ENCODE peak calls at places on chromosomes 13 and 19, in eight cellular contexts. One of them, this sample, is unnamed.

GRCh38 chr13:29782798-29783197 is 67.6 kb downstream of the UBL3 start:
- DNase-seq in T-helper 22 cell: no peak
- DNase-seq in stimulated activated CD8-positive, alpha-beta memory T cell treated with anti-CD3 and anti-CD28 coated beads, Interleukin-7, amount 100 ng/mL, for 1 hour: no peak
- DNase-seq in activated CD4-positive, alpha-beta T cell treated with anti-CD3 and anti-CD28 coated beads, Interleukin-2, amount 10 ng/mL, durations not matched to agents 7 days and 5 days: no peak
- DNase-seq in caudate nucleus: no peak
- DNase-seq in sciatic nerve: no peak
- DNase-seq in activated naive CD4-positive, alpha-beta T cell treated with Interleukin-2 at 50 U/mL for 16 hours: no peak
- DNase-seq in left ventricle myocardium inferior: no peak
- DNase-seq in this sample: no peak

GRCh38 chr13:90498816-90499215 is 848.7 kb upstream of the MIR17HG start:
- DNase-seq in T-helper 22 cell: no peak
- DNase-seq in stimulated activated CD8-positive, alpha-beta memory T cell treated with anti-CD3 and anti-CD28 coated beads, Interleukin-7, amount 100 ng/mL, for 1 hour: no peak
- DNase-seq in activated CD4-positive, alpha-beta T cell treated with anti-CD3 and anti-CD28 coated beads, Interleukin-2, amount 10 ng/mL, durations not matched to agents 7 days and 5 days: no peak
- DNase-seq in caudate nucleus: no peak
- DNase-seq in sciatic nerve: no peak
- DNase-seq in activated naive CD4-positive, alpha-beta T cell treated with Interleukin-2 at 50 U/mL for 16 hours: no peak
- DNase-seq in left ventricle myocardium inferior: no peak
- DNase-seq in this sample: no peak

GRCh38 chr13:110548891-110549794 is 12.4 kb downstream of the RAB20 start:
- DNase-seq in T-helper 22 cell: no peak
- DNase-seq in stimulated activated CD8-positive, alpha-beta memory T cell treated with anti-CD3 and anti-CD28 coated beads, Interleukin-7, amount 100 ng/mL, for 1 hour: no peak
- DNase-seq in activated CD4-positive, alpha-beta T cell treated with anti-CD3 and anti-CD28 coated beads, Interleukin-2, amount 10 ng/mL, durations not matched to agents 7 days and 5 days: no peak
- DNase-seq in caudate nucleus: no peak
- DNase-seq in sciatic nerve: no peak
- DNase-seq in activated naive CD4-positive, alpha-beta T cell treated with Interleukin-2 at 50 U/mL for 16 hours: no peak
- DNase-seq in left ventricle myocardium inferior: no peak
- DNase-seq in this sample: no peak

GRCh38 chr19:41409288-41409687 is 11.7 kb downstream of the BCKDHA start:
- DNase-seq in T-helper 22 cell: no peak
- DNase-seq in stimulated activated CD8-positive, alpha-beta memory T cell treated with anti-CD3 and anti-CD28 coated beads, Interleukin-7, amount 100 ng/mL, for 1 hour: no peak
- DNase-seq in activated CD4-positive, alpha-beta T cell treated with anti-CD3 and anti-CD28 coated beads, Interleukin-2, amount 10 ng/mL, durations not matched to agents 7 days and 5 days: no peak
- DNase-seq in caudate nucleus: no peak
- DNase-seq in sciatic nerve: no peak
- DNase-seq in activated naive CD4-positive, alpha-beta T cell treated with Interleukin-2 at 50 U/mL for 16 hours: no peak
- DNase-seq in left ventricle myocardium inferior: no peak
- DNase-seq in this sample: no peak

GRCh38 chr19:18225702-18226468 is at the start of gene PDE4C:
- DNase-seq in T-helper 22 cell: no peak
- DNase-seq in stimulated activated CD8-positive, alpha-beta memory T cell treated with anti-CD3 and anti-CD28 coated beads, Interleukin-7, amount 100 ng/mL, for 1 hour: no peak
- DNase-seq in activated CD4-positive, alpha-beta T cell treated with anti-CD3 and anti-CD28 coated beads, Interleukin-2, amount 10 ng/mL, durations not matched to agents 7 days and 5 days: no peak
- DNase-seq in caudate nucleus: no peak
- DNase-seq in sciatic nerve: no peak
- DNase-seq in activated naive CD4-positive, alpha-beta T cell treated with Interleukin-2 at 50 U/mL for 16 hours: no peak
- DNase-seq in left ventricle myocardium inferior: peak
- DNase-seq in this sample: no peak

GRCh38 chr13:39036212-39036611 is 1.7 kb downstream of the PROSER1 start:
- DNase-seq in T-helper 22 cell: no peak
- DNase-seq in stimulated activated CD8-positive, alpha-beta memory T cell treated with anti-CD3 and anti-CD28 coated beads, Interleukin-7, amount 100 ng/mL, for 1 hour: no peak
- DNase-seq in activated CD4-positive, alpha-beta T cell treated with anti-CD3 and anti-CD28 coated beads, Interleukin-2, amount 10 ng/mL, durations not matched to agents 7 days and 5 days: peak
- DNase-seq in caudate nucleus: no peak
- DNase-seq in sciatic nerve: no peak
- DNase-seq in activated naive CD4-positive, alpha-beta T cell treated with Interleukin-2 at 50 U/mL for 16 hours: peak
- DNase-seq in left ventricle myocardium inferior: no peak
- DNase-seq in this sample: no peak

GRCh38 chr13:109211616-109212015 is 574.8 kb downstream of the IRS2 start:
- DNase-seq in T-helper 22 cell: no peak
- DNase-seq in stimulated activated CD8-positive, alpha-beta memory T cell treated with anti-CD3 and anti-CD28 coated beads, Interleukin-7, amount 100 ng/mL, for 1 hour: no peak
- DNase-seq in activated CD4-positive, alpha-beta T cell treated with anti-CD3 and anti-CD28 coated beads, Interleukin-2, amount 10 ng/mL, durations not matched to agents 7 days and 5 days: no peak
- DNase-seq in caudate nucleus: no peak
- DNase-seq in sciatic nerve: no peak
- DNase-seq in activated naive CD4-positive, alpha-beta T cell treated with Interleukin-2 at 50 U/mL for 16 hours: no peak
- DNase-seq in left ventricle myocardium inferior: no peak
- DNase-seq in this sample: no peak

GRCh38 chr13:98751397-98752110 is 918 bp downstream of the SLC15A1 start:
- DNase-seq in T-helper 22 cell: no peak
- DNase-seq in stimulated activated CD8-positive, alpha-beta memory T cell treated with anti-CD3 and anti-CD28 coated beads, Interleukin-7, amount 100 ng/mL, for 1 hour: no peak
- DNase-seq in activated CD4-positive, alpha-beta T cell treated with anti-CD3 and anti-CD28 coated beads, Interleukin-2, amount 10 ng/mL, durations not matched to agents 7 days and 5 days: no peak
- DNase-seq in caudate nucleus: no peak
- DNase-seq in sciatic nerve: no peak
- DNase-seq in activated naive CD4-positive, alpha-beta T cell treated with Interleukin-2 at 50 U/mL for 16 hours: no peak
- DNase-seq in left ventricle myocardium inferior: no peak
- DNase-seq in this sample: no peak

GRCh38 chr13:31096624-31097302 is 64.9 kb downstream of the HSPH1 start:
- DNase-seq in T-helper 22 cell: no peak
- DNase-seq in stimulated activated CD8-positive, alpha-beta memory T cell treated with anti-CD3 and anti-CD28 coated beads, Interleukin-7, amount 100 ng/mL, for 1 hour: no peak
- DNase-seq in activated CD4-positive, alpha-beta T cell treated with anti-CD3 and anti-CD28 coated beads, Interleukin-2, amount 10 ng/mL, durations not matched to agents 7 days and 5 days: no peak
- DNase-seq in caudate nucleus: no peak
- DNase-seq in sciatic nerve: no peak
- DNase-seq in activated naive CD4-positive, alpha-beta T cell treated with Interleukin-2 at 50 U/mL for 16 hours: no peak
- DNase-seq in left ventricle myocardium inferior: no peak
- DNase-seq in this sample: no peak

GRCh38 chr13:107882708-107883560 is 332.4 kb downstream of the LIG4 start:
- DNase-seq in T-helper 22 cell: no peak
- DNase-seq in stimulated activated CD8-positive, alpha-beta memory T cell treated with anti-CD3 and anti-CD28 coated beads, Interleukin-7, amount 100 ng/mL, for 1 hour: no peak
- DNase-seq in activated CD4-positive, alpha-beta T cell treated with anti-CD3 and anti-CD28 coated beads, Interleukin-2, amount 10 ng/mL, durations not matched to agents 7 days and 5 days: no peak
- DNase-seq in caudate nucleus: no peak
- DNase-seq in sciatic nerve: no peak
- DNase-seq in activated naive CD4-positive, alpha-beta T cell treated with Interleukin-2 at 50 U/mL for 16 hours: no peak
- DNase-seq in left ventricle myocardium inferior: no peak
- DNase-seq in this sample: no peak

GRCh38 chr19:30799854-30800755 is 427.9 kb downstream of the ZNF536 start:
- DNase-seq in T-helper 22 cell: no peak
- DNase-seq in stimulated activated CD8-positive, alpha-beta memory T cell treated with anti-CD3 and anti-CD28 coated beads, Interleukin-7, amount 100 ng/mL, for 1 hour: no peak
- DNase-seq in activated CD4-positive, alpha-beta T cell treated with anti-CD3 and anti-CD28 coated beads, Interleukin-2, amount 10 ng/mL, durations not matched to agents 7 days and 5 days: peak
- DNase-seq in caudate nucleus: peak
- DNase-seq in sciatic nerve: no peak
- DNase-seq in activated naive CD4-positive, alpha-beta T cell treated with Interleukin-2 at 50 U/mL for 16 hours: peak
- DNase-seq in left ventricle myocardium inferior: peak
- DNase-seq in this sample: no peak

GRCh38 chr19:6412111-6412999 is 12.3 kb downstream of the KHSRP start:
- DNase-seq in T-helper 22 cell: no peak
- DNase-seq in stimulated activated CD8-positive, alpha-beta memory T cell treated with anti-CD3 and anti-CD28 coated beads, Interleukin-7, amount 100 ng/mL, for 1 hour: peak
- DNase-seq in activated CD4-positive, alpha-beta T cell treated with anti-CD3 and anti-CD28 coated beads, Interleukin-2, amount 10 ng/mL, durations not matched to agents 7 days and 5 days: peak
- DNase-seq in caudate nucleus: no peak
- DNase-seq in sciatic nerve: no peak
- DNase-seq in activated naive CD4-positive, alpha-beta T cell treated with Interleukin-2 at 50 U/mL for 16 hours: peak
- DNase-seq in left ventricle myocardium inferior: no peak
- DNase-seq in this sample: no peak

GRCh38 chr13:43303040-43303729 is 279.8 kb downstream of the DNAJC15 start:
- DNase-seq in T-helper 22 cell: no peak
- DNase-seq in stimulated activated CD8-positive, alpha-beta memory T cell treated with anti-CD3 and anti-CD28 coated beads, Interleukin-7, amount 100 ng/mL, for 1 hour: no peak
- DNase-seq in activated CD4-positive, alpha-beta T cell treated with anti-CD3 and anti-CD28 coated beads, Interleukin-2, amount 10 ng/mL, durations not matched to agents 7 days and 5 days: peak
- DNase-seq in caudate nucleus: peak
- DNase-seq in sciatic nerve: peak
- DNase-seq in activated naive CD4-positive, alpha-beta T cell treated with Interleukin-2 at 50 U/mL for 16 hours: no peak
- DNase-seq in left ventricle myocardium inferior: peak
- DNase-seq in this sample: no peak

GRCh38 chr19:3343619-3344502 is 22.5 kb upstream of the NFIC start:
- DNase-seq in T-helper 22 cell: no peak
- DNase-seq in stimulated activated CD8-positive, alpha-beta memory T cell treated with anti-CD3 and anti-CD28 coated beads, Interleukin-7, amount 100 ng/mL, for 1 hour: no peak
- DNase-seq in activated CD4-positive, alpha-beta T cell treated with anti-CD3 and anti-CD28 coated beads, Interleukin-2, amount 10 ng/mL, durations not matched to agents 7 days and 5 days: peak
- DNase-seq in caudate nucleus: peak
- DNase-seq in sciatic nerve: peak
- DNase-seq in activated naive CD4-positive, alpha-beta T cell treated with Interleukin-2 at 50 U/mL for 16 hours: peak
- DNase-seq in left ventricle myocardium inferior: peak
- DNase-seq in this sample: no peak

GRCh38 chr19:31326329-31327028 is 22.8 kb downstream of the TSHZ3 start:
- DNase-seq in T-helper 22 cell: no peak
- DNase-seq in stimulated activated CD8-positive, alpha-beta memory T cell treated with anti-CD3 and anti-CD28 coated beads, Interleukin-7, amount 100 ng/mL, for 1 hour: no peak
- DNase-seq in activated CD4-positive, alpha-beta T cell treated with anti-CD3 and anti-CD28 coated beads, Interleukin-2, amount 10 ng/mL, durations not matched to agents 7 days and 5 days: no peak
- DNase-seq in caudate nucleus: no peak
- DNase-seq in sciatic nerve: no peak
- DNase-seq in activated naive CD4-positive, alpha-beta T cell treated with Interleukin-2 at 50 U/mL for 16 hours: no peak
- DNase-seq in left ventricle myocardium inferior: no peak
- DNase-seq in this sample: no peak

GRCh38 chr13:71871180-71871754 is 4.3 kb upstream of the DACH1 start:
- DNase-seq in T-helper 22 cell: no peak
- DNase-seq in stimulated activated CD8-positive, alpha-beta memory T cell treated with anti-CD3 and anti-CD28 coated beads, Interleukin-7, amount 100 ng/mL, for 1 hour: no peak
- DNase-seq in activated CD4-positive, alpha-beta T cell treated with anti-CD3 and anti-CD28 coated beads, Interleukin-2, amount 10 ng/mL, durations not matched to agents 7 days and 5 days: no peak
- DNase-seq in caudate nucleus: no peak
- DNase-seq in sciatic nerve: no peak
- DNase-seq in activated naive CD4-positive, alpha-beta T cell treated with Interleukin-2 at 50 U/mL for 16 hours: no peak
- DNase-seq in left ventricle myocardium inferior: no peak
- DNase-seq in this sample: no peak

GRCh38 chr19:15248106-15248505 is 15.9 kb upstream of the EPHX3 start:
- DNase-seq in T-helper 22 cell: no peak
- DNase-seq in stimulated activated CD8-positive, alpha-beta memory T cell treated with anti-CD3 and anti-CD28 coated beads, Interleukin-7, amount 100 ng/mL, for 1 hour: no peak
- DNase-seq in activated CD4-positive, alpha-beta T cell treated with anti-CD3 and anti-CD28 coated beads, Interleukin-2, amount 10 ng/mL, durations not matched to agents 7 days and 5 days: no peak
- DNase-seq in caudate nucleus: no peak
- DNase-seq in sciatic nerve: peak
- DNase-seq in activated naive CD4-positive, alpha-beta T cell treated with Interleukin-2 at 50 U/mL for 16 hours: no peak
- DNase-seq in left ventricle myocardium inferior: no peak
- DNase-seq in this sample: no peak

GRCh38 chr19:58538257-58539168 is 5.4 kb upstream of the TRIM28 start:
- DNase-seq in T-helper 22 cell: no peak
- DNase-seq in stimulated activated CD8-positive, alpha-beta memory T cell treated with anti-CD3 and anti-CD28 coated beads, Interleukin-7, amount 100 ng/mL, for 1 hour: no peak
- DNase-seq in activated CD4-positive, alpha-beta T cell treated with anti-CD3 and anti-CD28 coated beads, Interleukin-2, amount 10 ng/mL, durations not matched to agents 7 days and 5 days: peak
- DNase-seq in caudate nucleus: no peak
- DNase-seq in sciatic nerve: no peak
- DNase-seq in activated naive CD4-positive, alpha-beta T cell treated with Interleukin-2 at 50 U/mL for 16 hours: peak
- DNase-seq in left ventricle myocardium inferior: peak
- DNase-seq in this sample: no peak

GRCh38 chr19:35943542-35944301 is 7.5 kb downstream of the LRFN3 start:
- DNase-seq in T-helper 22 cell: no peak
- DNase-seq in stimulated activated CD8-positive, alpha-beta memory T cell treated with anti-CD3 and anti-CD28 coated beads, Interleukin-7, amount 100 ng/mL, for 1 hour: no peak
- DNase-seq in activated CD4-positive, alpha-beta T cell treated with anti-CD3 and anti-CD28 coated beads, Interleukin-2, amount 10 ng/mL, durations not matched to agents 7 days and 5 days: no peak
- DNase-seq in caudate nucleus: no peak
- DNase-seq in sciatic nerve: no peak
- DNase-seq in activated naive CD4-positive, alpha-beta T cell treated with Interleukin-2 at 50 U/mL for 16 hours: no peak
- DNase-seq in left ventricle myocardium inferior: no peak
- DNase-seq in this sample: no peak

GRCh38 chr13:113651511-113652403 is 6.2 kb downstream of the ATP4B start:
- DNase-seq in T-helper 22 cell: no peak
- DNase-seq in stimulated activated CD8-positive, alpha-beta memory T cell treated with anti-CD3 and anti-CD28 coated beads, Interleukin-7, amount 100 ng/mL, for 1 hour: no peak
- DNase-seq in activated CD4-positive, alpha-beta T cell treated with anti-CD3 and anti-CD28 coated beads, Interleukin-2, amount 10 ng/mL, durations not matched to agents 7 days and 5 days: no peak
- DNase-seq in caudate nucleus: no peak
- DNase-seq in sciatic nerve: peak
- DNase-seq in activated naive CD4-positive, alpha-beta T cell treated with Interleukin-2 at 50 U/mL for 16 hours: no peak
- DNase-seq in left ventricle myocardium inferior: peak
- DNase-seq in this sample: peak

GRCh38 chr19:5850743-5851293 is 431 bp downstream of the FUT3 start:
- DNase-seq in T-helper 22 cell: no peak
- DNase-seq in stimulated activated CD8-positive, alpha-beta memory T cell treated with anti-CD3 and anti-CD28 coated beads, Interleukin-7, amount 100 ng/mL, for 1 hour: no peak
- DNase-seq in activated CD4-positive, alpha-beta T cell treated with anti-CD3 and anti-CD28 coated beads, Interleukin-2, amount 10 ng/mL, durations not matched to agents 7 days and 5 days: no peak
- DNase-seq in caudate nucleus: no peak
- DNase-seq in sciatic nerve: no peak
- DNase-seq in activated naive CD4-positive, alpha-beta T cell treated with Interleukin-2 at 50 U/mL for 16 hours: no peak
- DNase-seq in left ventricle myocardium inferior: no peak
- DNase-seq in this sample: no peak

GRCh38 chr13:72164811-72165210 is 297.8 kb upstream of the DACH1 start:
- DNase-seq in T-helper 22 cell: no peak
- DNase-seq in stimulated activated CD8-positive, alpha-beta memory T cell treated with anti-CD3 and anti-CD28 coated beads, Interleukin-7, amount 100 ng/mL, for 1 hour: no peak
- DNase-seq in activated CD4-positive, alpha-beta T cell treated with anti-CD3 and anti-CD28 coated beads, Interleukin-2, amount 10 ng/mL, durations not matched to agents 7 days and 5 days: no peak
- DNase-seq in caudate nucleus: no peak
- DNase-seq in sciatic nerve: no peak
- DNase-seq in activated naive CD4-positive, alpha-beta T cell treated with Interleukin-2 at 50 U/mL for 16 hours: no peak
- DNase-seq in left ventricle myocardium inferior: no peak
- DNase-seq in this sample: no peak

GRCh38 chr19:49057636-49058234 is at the start of gene CGB7:
- DNase-seq in T-helper 22 cell: peak
- DNase-seq in stimulated activated CD8-positive, alpha-beta memory T cell treated with anti-CD3 and anti-CD28 coated beads, Interleukin-7, amount 100 ng/mL, for 1 hour: no peak
- DNase-seq in activated CD4-positive, alpha-beta T cell treated with anti-CD3 and anti-CD28 coated beads, Interleukin-2, amount 10 ng/mL, durations not matched to agents 7 days and 5 days: peak
- DNase-seq in caudate nucleus: no peak
- DNase-seq in sciatic nerve: peak
- DNase-seq in activated naive CD4-positive, alpha-beta T cell treated with Interleukin-2 at 50 U/mL for 16 hours: peak
- DNase-seq in left ventricle myocardium inferior: peak
- DNase-seq in this sample: no peak

GRCh38 chr19:42191855-42192254 is 25.6 kb downstream of the DEDD2 start:
- DNase-seq in T-helper 22 cell: no peak
- DNase-seq in stimulated activated CD8-positive, alpha-beta memory T cell treated with anti-CD3 and anti-CD28 coated beads, Interleukin-7, amount 100 ng/mL, for 1 hour: no peak
- DNase-seq in activated CD4-positive, alpha-beta T cell treated with anti-CD3 and anti-CD28 coated beads, Interleukin-2, amount 10 ng/mL, durations not matched to agents 7 days and 5 days: no peak
- DNase-seq in caudate nucleus: no peak
- DNase-seq in sciatic nerve: no peak
- DNase-seq in activated naive CD4-positive, alpha-beta T cell treated with Interleukin-2 at 50 U/mL for 16 hours: no peak
- DNase-seq in left ventricle myocardium inferior: no peak
- DNase-seq in this sample: no peak

GRCh38 chr19:4030552-4030951 is 23.0 kb downstream of the PIAS4 start:
- DNase-seq in T-helper 22 cell: no peak
- DNase-seq in stimulated activated CD8-positive, alpha-beta memory T cell treated with anti-CD3 and anti-CD28 coated beads, Interleukin-7, amount 100 ng/mL, for 1 hour: no peak
- DNase-seq in activated CD4-positive, alpha-beta T cell treated with anti-CD3 and anti-CD28 coated beads, Interleukin-2, amount 10 ng/mL, durations not matched to agents 7 days and 5 days: no peak
- DNase-seq in caudate nucleus: no peak
- DNase-seq in sciatic nerve: no peak
- DNase-seq in activated naive CD4-positive, alpha-beta T cell treated with Interleukin-2 at 50 U/mL for 16 hours: no peak
- DNase-seq in left ventricle myocardium inferior: no peak
- DNase-seq in this sample: no peak

GRCh38 chr13:102707465-102707864 is 12.6 kb upstream of the METTL21C start:
- DNase-seq in T-helper 22 cell: no peak
- DNase-seq in stimulated activated CD8-positive, alpha-beta memory T cell treated with anti-CD3 and anti-CD28 coated beads, Interleukin-7, amount 100 ng/mL, for 1 hour: no peak
- DNase-seq in activated CD4-positive, alpha-beta T cell treated with anti-CD3 and anti-CD28 coated beads, Interleukin-2, amount 10 ng/mL, durations not matched to agents 7 days and 5 days: no peak
- DNase-seq in caudate nucleus: no peak
- DNase-seq in sciatic nerve: no peak
- DNase-seq in activated naive CD4-positive, alpha-beta T cell treated with Interleukin-2 at 50 U/mL for 16 hours: no peak
- DNase-seq in left ventricle myocardium inferior: no peak
- DNase-seq in this sample: no peak

GRCh38 chr13:37163626-37164365 is 58.3 kb upstream of the CSNK1A1L start:
- DNase-seq in T-helper 22 cell: no peak
- DNase-seq in stimulated activated CD8-positive, alpha-beta memory T cell treated with anti-CD3 and anti-CD28 coated beads, Interleukin-7, amount 100 ng/mL, for 1 hour: no peak
- DNase-seq in activated CD4-positive, alpha-beta T cell treated with anti-CD3 and anti-CD28 coated beads, Interleukin-2, amount 10 ng/mL, durations not matched to agents 7 days and 5 days: no peak
- DNase-seq in caudate nucleus: no peak
- DNase-seq in sciatic nerve: no peak
- DNase-seq in activated naive CD4-positive, alpha-beta T cell treated with Interleukin-2 at 50 U/mL for 16 hours: no peak
- DNase-seq in left ventricle myocardium inferior: no peak
- DNase-seq in this sample: no peak